ENCODE peak calls at places on chromosomes 16 and 17, in five cellular contexts. One of them, this sample, is unnamed.

GRCh38 chr17:81486174-81486810 is 26.3 kb downstream of the ACTG1 start:
- DNase-seq in HCT116: no peak
- DNase-seq in neural progenitor cell: no peak
- DNase-seq in HepG2: no peak
- DNase-seq in GM12878: no peak
- DNase-seq in this sample: no peak

GRCh38 chr17:67055041-67055443 is 10.7 kb downstream of the CACNG1 start:
- DNase-seq in HCT116: no peak
- DNase-seq in neural progenitor cell: no peak
- DNase-seq in HepG2: no peak
- DNase-seq in GM12878: no peak
- DNase-seq in this sample: no peak

GRCh38 chr16:89295915-89296314 is 78.4 kb downstream of the ZNF778 start:
- DNase-seq in HCT116: no peak
- DNase-seq in HepG2: no peak
- DNase-seq in GM12878: no peak
- DNase-seq in neural progenitor cell: no peak
- DNase-seq in this sample: no peak

GRCh38 chr16:53091508-53092211 is 36.9 kb downstream of the CHD9 start:
- DNase-seq in neural progenitor cell: peak
- DNase-seq in HepG2: no peak
- DNase-seq in GM12878: peak
- DNase-seq in HCT116: no peak
- DNase-seq in this sample: peak

GRCh38 chr17:67431210-67432015 is 54.3 kb downstream of the PITPNC1 start:
- DNase-seq in neural progenitor cell: no peak
- DNase-seq in HepG2: no peak
- DNase-seq in GM12878: no peak
- DNase-seq in HCT116: peak
- DNase-seq in this sample: peak

GRCh38 chr17:76363107-76363801 is 9.5 kb upstream of the PRPSAP1 start:
- DNase-seq in HepG2: no peak
- DNase-seq in neural progenitor cell: no peak
- DNase-seq in HCT116: no peak
- DNase-seq in GM12878: no peak
- DNase-seq in this sample: no peak

GRCh38 chr16:8718753-8719386 is 44.5 kb downstream of the ABAT start:
- DNase-seq in HCT116: no peak
- DNase-seq in GM12878: no peak
- DNase-seq in neural progenitor cell: no peak
- DNase-seq in HepG2: no peak
- DNase-seq in this sample: no peak

GRCh38 chr16:68473358-68474064 is 25.2 kb upstream of the SMPD3 start:
- DNase-seq in neural progenitor cell: no peak
- DNase-seq in HepG2: no peak
- DNase-seq in GM12878: peak
- DNase-seq in HCT116: no peak
- DNase-seq in this sample: no peak

GRCh38 chr16:89319628-89319882 is 102.1 kb downstream of the ZNF778 start:
- DNase-seq in HCT116: no peak
- DNase-seq in GM12878: no peak
- DNase-seq in neural progenitor cell: no peak
- DNase-seq in HepG2: no peak
- DNase-seq in this sample: no peak

GRCh38 chr16:54657058-54657708 is 273.5 kb upstream of the IRX5 start:
- DNase-seq in neural progenitor cell: no peak
- DNase-seq in GM12878: no peak
- DNase-seq in HCT116: peak
- DNase-seq in HepG2: no peak
- DNase-seq in this sample: peak

GRCh38 chr16:49876716-49877129 is 20.8 kb upstream of the ZNF423 start:
- DNase-seq in neural progenitor cell: peak
- DNase-seq in HepG2: no peak
- DNase-seq in GM12878: no peak
- DNase-seq in HCT116: no peak
- DNase-seq in this sample: peak

GRCh38 chr16:49874613-49875237 is 18.8 kb upstream of the ZNF423 start:
- DNase-seq in HCT116: no peak
- DNase-seq in HepG2: no peak
- DNase-seq in neural progenitor cell: no peak
- DNase-seq in GM12878: no peak
- DNase-seq in this sample: no peak

GRCh38 chr16:49881890-49882289 is 26.0 kb upstream of the ZNF423 start:
- DNase-seq in neural progenitor cell: no peak
- DNase-seq in HepG2: no peak
- DNase-seq in GM12878: no peak
- DNase-seq in HCT116: no peak
- DNase-seq in this sample: no peak

GRCh38 chr16:49875812-49876715 is 20.2 kb upstream of the ZNF423 start:
- DNase-seq in neural progenitor cell: peak
- DNase-seq in HepG2: no peak
- DNase-seq in HCT116: no peak
- DNase-seq in GM12878: no peak
- DNase-seq in this sample: peak
- TF ChIP-seq EZH2 in neural progenitor cell: no peak
- TF ChIP-seq EZH2 in HepG2: no peak
- TF ChIP-seq EZH2 in HCT116: no peak
- TF ChIP-seq EZH2 in GM12878: no peak
- TF ChIP-seq EZH2 in this sample: no peak

GRCh38 chr17:8155341-8156173 is 3.4 kb upstream of the PER1 start:
- DNase-seq in HepG2: no peak
- DNase-seq in GM12878: no peak
- DNase-seq in neural progenitor cell: peak
- DNase-seq in HCT116: no peak
- DNase-seq in this sample: peak
- TF ChIP-seq EZH2 in HepG2: no peak
- TF ChIP-seq EZH2 in GM12878: no peak
- TF ChIP-seq EZH2 in neural progenitor cell: no peak
- TF ChIP-seq EZH2 in HCT116: no peak
- TF ChIP-seq EZH2 in this sample: no peak

DNA sequence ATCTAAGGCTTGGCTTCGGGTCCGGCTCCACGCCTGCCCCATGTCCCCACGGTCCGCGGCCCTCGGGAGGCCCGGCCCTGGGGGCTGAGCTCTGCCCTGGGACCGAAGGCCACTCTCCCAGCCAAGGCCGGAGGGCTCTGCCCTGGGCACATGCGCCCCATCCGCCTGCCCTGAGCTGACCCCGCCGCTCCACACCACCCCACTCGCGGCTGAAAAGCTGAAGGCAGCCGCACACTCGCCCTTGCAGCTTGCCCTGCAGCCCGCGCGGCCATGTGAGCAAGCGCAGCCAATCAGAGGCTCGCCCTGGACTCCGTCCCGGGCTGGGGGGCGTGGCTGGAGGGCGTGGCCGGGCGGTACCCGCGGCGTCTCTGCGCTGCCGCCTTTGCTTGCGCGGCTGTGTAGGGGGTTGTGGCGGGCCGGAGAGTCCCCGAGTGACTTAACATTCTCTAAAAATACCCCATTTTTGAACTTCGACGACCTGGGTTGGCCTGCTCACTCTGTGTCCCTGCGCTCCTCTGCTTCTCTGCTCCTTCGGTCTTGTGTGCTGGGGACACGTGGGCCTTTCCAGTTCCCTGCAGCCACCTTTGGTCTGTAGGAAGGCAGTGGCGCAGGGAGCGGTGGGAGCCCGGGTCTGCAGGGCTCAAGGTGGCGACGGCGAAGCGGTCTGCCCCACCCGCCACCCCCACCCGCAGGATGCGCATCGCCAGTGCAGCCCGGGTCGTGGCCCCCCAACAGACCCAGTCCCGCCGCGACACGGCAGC is 8.8 kb upstream of the MAP2K3 start:
- DNase-seq in HCT116: no peak
- DNase-seq in neural progenitor cell: peak
- DNase-seq in GM12878: peak
- DNase-seq in HepG2: peak
- DNase-seq in this sample: peak
- TF ChIP-seq EZH2 in HCT116: no peak
- TF ChIP-seq EZH2 in neural progenitor cell: peak
- TF ChIP-seq EZH2 in GM12878: no peak
- TF ChIP-seq EZH2 in HepG2: no peak
- TF ChIP-seq EZH2 in this sample: no peak

DNA sequence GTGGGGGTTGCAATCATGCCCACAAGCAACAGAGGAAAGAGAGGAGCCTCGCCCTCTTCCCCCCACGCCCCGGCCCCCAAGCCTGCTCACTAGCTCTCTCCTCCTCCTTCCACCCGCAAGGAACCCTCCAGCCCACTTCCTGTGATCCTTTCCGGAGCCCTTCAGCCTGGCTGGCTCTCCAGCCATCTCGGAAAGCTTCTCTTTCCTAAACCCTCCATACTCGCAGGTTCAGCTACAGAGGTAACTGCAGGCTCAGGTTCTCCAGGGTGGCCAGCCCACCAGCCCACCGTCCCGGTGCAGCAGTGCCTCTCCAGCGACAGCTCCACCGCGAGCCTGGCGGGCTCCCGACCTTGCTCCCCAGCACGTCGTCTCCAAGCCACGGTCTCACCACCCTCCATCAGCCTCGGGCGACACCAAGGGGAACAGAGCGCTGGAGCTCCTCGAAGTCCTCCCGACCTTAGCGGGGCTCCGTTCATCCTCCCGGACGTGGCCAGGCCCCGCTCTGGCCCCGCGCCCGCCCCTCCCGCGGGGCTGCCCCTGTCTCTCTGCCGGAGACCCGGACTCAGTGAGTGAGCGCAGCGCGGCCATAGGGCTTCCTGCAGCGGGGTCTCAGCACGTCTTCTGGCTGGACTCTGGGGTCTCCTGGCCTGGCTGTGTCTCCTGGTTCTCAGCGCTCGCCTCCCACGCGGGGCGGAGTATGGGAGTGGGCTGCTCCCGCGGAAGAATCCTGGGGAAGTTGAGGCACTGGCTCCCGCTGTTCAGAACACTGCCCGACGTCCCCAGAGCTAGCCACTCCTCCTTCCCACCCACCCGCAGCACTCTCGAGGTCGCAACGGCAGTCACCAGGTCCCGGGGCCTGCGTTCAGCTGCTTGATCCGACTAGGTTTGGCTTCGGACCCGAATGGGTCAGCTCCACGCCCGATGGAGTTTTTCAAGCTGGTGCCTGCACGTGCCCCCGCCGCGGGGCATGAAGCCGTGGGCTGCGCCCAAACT is 12.8 kb upstream of the ODF4 start:
- DNase-seq in neural progenitor cell: peak
- DNase-seq in HCT116: no peak
- DNase-seq in HepG2: no peak
- DNase-seq in GM12878: no peak
- DNase-seq in this sample: peak
- TF ChIP-seq EZH2 in neural progenitor cell: no peak
- TF ChIP-seq EZH2 in HCT116: no peak
- TF ChIP-seq EZH2 in HepG2: no peak
- TF ChIP-seq EZH2 in GM12878: no peak
- TF ChIP-seq EZH2 in this sample: no peak

GRCh38 chr17:79819534-79820276 is 19.5 kb downstream of the CBX4 start:
- DNase-seq in GM12878: no peak
- DNase-seq in neural progenitor cell: no peak
- DNase-seq in HepG2: no peak
- DNase-seq in HCT116: no peak
- DNase-seq in this sample: no peak

GRCh38 chr17:79820959-79821330 is 18.3 kb downstream of the CBX4 start:
- DNase-seq in HCT116: no peak
- DNase-seq in HepG2: no peak
- DNase-seq in GM12878: no peak
- DNase-seq in neural progenitor cell: no peak
- DNase-seq in this sample: no peak

GRCh38 chr17:79815836-79816371 is 19.0 kb upstream of the CBX8 start:
- DNase-seq in neural progenitor cell: peak
- DNase-seq in HCT116: no peak
- DNase-seq in HepG2: no peak
- DNase-seq in GM12878: no peak
- DNase-seq in this sample: no peak

GRCh38 chr17:79819085-79819484 is 20.2 kb downstream of the CBX4 start:
- DNase-seq in GM12878: no peak
- DNase-seq in HCT116: no peak
- DNase-seq in HepG2: no peak
- DNase-seq in neural progenitor cell: no peak
- DNase-seq in this sample: no peak

DNA sequence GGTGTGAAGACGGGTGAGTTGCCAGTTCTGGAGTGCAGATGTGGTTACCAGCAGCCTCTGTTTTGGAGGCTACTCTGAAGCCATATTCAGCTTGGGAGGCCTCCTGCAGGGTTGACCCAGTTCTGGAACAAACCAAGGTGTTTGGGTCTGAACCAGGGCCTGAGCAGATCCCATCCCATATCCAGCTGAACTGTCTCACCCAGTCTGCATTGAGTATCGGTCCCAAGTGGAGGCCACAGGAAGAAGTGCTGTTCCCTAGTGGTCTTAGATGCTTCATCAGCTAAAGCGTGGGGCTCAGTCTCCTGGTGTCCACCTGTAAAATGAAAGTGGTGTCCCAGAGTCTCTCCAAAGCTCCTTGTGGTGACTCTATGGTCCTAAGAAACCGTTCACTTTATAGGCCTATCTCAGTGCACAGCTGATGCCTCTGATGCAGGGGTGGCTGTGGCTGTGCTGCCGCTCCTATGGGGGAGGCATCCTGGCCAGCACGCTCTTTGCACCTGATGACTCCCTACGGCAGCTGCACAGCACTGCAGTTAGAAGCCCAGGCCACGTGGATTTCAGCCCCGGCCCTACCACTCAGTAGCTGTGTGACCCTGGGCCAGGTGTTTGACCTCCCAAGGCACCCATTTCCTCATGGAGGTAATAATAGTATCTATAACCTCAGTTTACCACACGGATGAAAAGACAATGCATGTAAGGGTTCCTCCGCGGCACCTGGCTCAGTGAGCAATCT is 21.0 kb downstream of the CBX4 start:
- DNase-seq in GM12878: no peak
- DNase-seq in HCT116: no peak
- DNase-seq in neural progenitor cell: no peak
- DNase-seq in HepG2: no peak
- DNase-seq in this sample: no peak
- TF ChIP-seq EZH2 in GM12878: no peak
- TF ChIP-seq EZH2 in HCT116: no peak
- TF ChIP-seq EZH2 in neural progenitor cell: no peak
- TF ChIP-seq EZH2 in HepG2: no peak
- TF ChIP-seq EZH2 in this sample: no peak

GRCh38 chr17:58329808-58330543 is 1.4 kb upstream of the TSPOAP1 start:
- DNase-seq in HCT116: no peak
- DNase-seq in HepG2: no peak
- DNase-seq in neural progenitor cell: no peak
- DNase-seq in GM12878: peak
- DNase-seq in this sample: no peak

GRCh38 chr17:58329035-58329807 is 626 bp upstream of the TSPOAP1 start:
- DNase-seq in GM12878: peak
- DNase-seq in HCT116: no peak
- DNase-seq in HepG2: peak
- DNase-seq in neural progenitor cell: peak
- DNase-seq in this sample: no peak

GRCh38 chr17:58326609-58327341 is 1.8 kb downstream of the TSPOAP1 start:
- DNase-seq in GM12878: no peak
- DNase-seq in HepG2: no peak
- DNase-seq in HCT116: no peak
- DNase-seq in neural progenitor cell: no peak
- DNase-seq in this sample: no peak

GRCh38 chr17:58327363-58328194 is 1.0 kb downstream of the TSPOAP1 start:
- DNase-seq in HCT116: no peak
- DNase-seq in HepG2: no peak
- DNase-seq in neural progenitor cell: no peak
- DNase-seq in GM12878: no peak
- DNase-seq in this sample: no peak

GRCh38 chr17:58328195-58329034 is at the start of gene TSPOAP1:
- DNase-seq in GM12878: peak
- DNase-seq in neural progenitor cell: peak
- DNase-seq in HCT116: no peak
- DNase-seq in HepG2: no peak
- DNase-seq in this sample: no peak
- TF ChIP-seq EZH2 in GM12878: no peak
- TF ChIP-seq EZH2 in neural progenitor cell: no peak
- TF ChIP-seq EZH2 in HCT116: no peak
- TF ChIP-seq EZH2 in HepG2: no peak
- TF ChIP-seq EZH2 in this sample: no peak